ENCODE peak calls at places on chromosomes 4 and X, in eight cellular contexts. One of them, this sample, is unnamed.

GRCh38 chr4:118964891-118965411 is 76.3 kb downstream of the SYNPO2 start:
- DNase-seq in A549: no peak
- DNase-seq in HepG2: no peak
- DNase-seq in ovary: peak; percentile 41
- DNase-seq in stomach: no peak
- DNase-seq in K562: no peak
- DNase-seq in sigmoid colon: no peak
- DNase-seq in transverse colon: no peak
- DNase-seq in this sample: no peak

GRCh38 chrX:138127314-138127713 is 561.4 kb downstream of the ZIC3 start:
- DNase-seq in A549: no peak
- DNase-seq in HepG2: no peak
- DNase-seq in ovary: no peak
- DNase-seq in stomach: no peak
- DNase-seq in K562: no peak
- DNase-seq in sigmoid colon: no peak
- DNase-seq in transverse colon: no peak
- DNase-seq in this sample: no peak

GRCh38 chr4:120517966-120518365 is 404.6 kb downstream of the PRDM5 start:
- DNase-seq in A549: peak; percentile 74
- DNase-seq in HepG2: peak; percentile 9
- DNase-seq in ovary: peak; percentile 77
- DNase-seq in stomach: no peak
- DNase-seq in K562: peak; percentile 6
- DNase-seq in sigmoid colon: peak; percentile 84
- DNase-seq in transverse colon: peak; percentile 29
- DNase-seq in this sample: peak; percentile 43

GRCh38 chrX:107445146-107445545 is 4.3 kb upstream of the FRMPD3 start:
- DNase-seq in A549: no peak
- DNase-seq in HepG2: no peak
- DNase-seq in ovary: no peak
- DNase-seq in stomach: no peak
- DNase-seq in K562: no peak
- DNase-seq in sigmoid colon: no peak
- DNase-seq in transverse colon: no peak
- DNase-seq in this sample: no peak

GRCh38 chr4:124025423-124025822 is 628.8 kb downstream of the SPRY1 start:
- DNase-seq in A549: no peak
- DNase-seq in HepG2: no peak
- DNase-seq in ovary: no peak
- DNase-seq in stomach: no peak
- DNase-seq in K562: no peak
- DNase-seq in sigmoid colon: no peak
- DNase-seq in transverse colon: no peak
- DNase-seq in this sample: no peak

GRCh38 chr4:169089004-169089403 is 78.9 kb upstream of the CBR4 start:
- DNase-seq in A549: no peak
- DNase-seq in HepG2: no peak
- DNase-seq in ovary: no peak
- DNase-seq in stomach: no peak
- DNase-seq in K562: no peak
- DNase-seq in sigmoid colon: no peak
- DNase-seq in transverse colon: no peak
- DNase-seq in this sample: no peak

GRCh38 chrX:2664497-2664896 is 26.6 kb upstream of the CD99 start:
- DNase-seq in A549: no peak
- DNase-seq in HepG2: no peak
- DNase-seq in ovary: peak; percentile 41
- DNase-seq in stomach: no peak
- DNase-seq in K562: no peak
- DNase-seq in sigmoid colon: no peak
- DNase-seq in transverse colon: no peak
- DNase-seq in this sample: peak; percentile 18

GRCh38 chr4:82801910-82802521 is 3.4 kb upstream of the SCD5 start:
- DNase-seq in A549: peak; percentile 33
- DNase-seq in HepG2: peak; percentile 13
- DNase-seq in ovary: no peak
- DNase-seq in stomach: peak; percentile 43
- DNase-seq in K562: no peak
- DNase-seq in sigmoid colon: no peak
- DNase-seq in transverse colon: no peak
- DNase-seq in this sample: peak; percentile 53

GRCh38 chr4:81040175-81040659 is 9.7 kb downstream of the BMP3 start:
- DNase-seq in A549: peak; percentile 9
- DNase-seq in HepG2: no peak
- DNase-seq in ovary: no peak
- DNase-seq in stomach: no peak
- DNase-seq in K562: peak; percentile 9
- DNase-seq in sigmoid colon: no peak
- DNase-seq in transverse colon: no peak
- DNase-seq in this sample: peak; percentile 10

GRCh38 chr4:151471728-151472127 is 62.8 kb downstream of the FHIP1A start:
- DNase-seq in A549: no peak
- DNase-seq in HepG2: no peak
- DNase-seq in ovary: no peak
- DNase-seq in stomach: no peak
- DNase-seq in K562: no peak
- DNase-seq in sigmoid colon: no peak
- DNase-seq in transverse colon: no peak
- DNase-seq in this sample: no peak

GRCh38 chrX:48891402-48892288 is 5.9 kb downstream of the TIMM17B start:
- DNase-seq in A549: peak; percentile 95
- DNase-seq in HepG2: peak; percentile 76
- DNase-seq in ovary: peak; percentile 90
- DNase-seq in stomach: peak; percentile 88
- DNase-seq in K562: peak; percentile 82
- DNase-seq in sigmoid colon: peak; percentile 96
- DNase-seq in transverse colon: peak; percentile 92
- DNase-seq in this sample: peak; percentile 76

GRCh38 chrX:24694825-24695224 is 1.1 kb downstream of the POLA1 start:
- DNase-seq in A549: no peak
- DNase-seq in HepG2: no peak
- DNase-seq in ovary: no peak
- DNase-seq in stomach: no peak
- DNase-seq in K562: no peak
- DNase-seq in sigmoid colon: no peak
- DNase-seq in transverse colon: no peak
- DNase-seq in this sample: no peak

GRCh38 chrX:17634542-17635207 is 102.6 kb upstream of the SCML1 start:
- DNase-seq in A549: no peak
- DNase-seq in HepG2: no peak
- DNase-seq in ovary: no peak
- DNase-seq in stomach: peak; percentile 31
- DNase-seq in K562: no peak
- DNase-seq in sigmoid colon: no peak
- DNase-seq in transverse colon: peak; percentile 15
- DNase-seq in this sample: no peak

GRCh38 chrX:49209434-49210251 is 9.7 kb upstream of the SYP start:
- DNase-seq in A549: no peak
- DNase-seq in HepG2: no peak
- DNase-seq in ovary: no peak
- DNase-seq in stomach: no peak
- DNase-seq in K562: peak; percentile 48
- DNase-seq in sigmoid colon: no peak
- DNase-seq in transverse colon: no peak
- DNase-seq in this sample: no peak

GRCh38 chrX:76366972-76367371 is 60.5 kb upstream of the MAGEE1 start:
- DNase-seq in A549: no peak
- DNase-seq in HepG2: no peak
- DNase-seq in ovary: no peak
- DNase-seq in stomach: no peak
- DNase-seq in K562: no peak
- DNase-seq in sigmoid colon: no peak
- DNase-seq in transverse colon: no peak
- DNase-seq in this sample: no peak

GRCh38 chrX:2898861-2899512 is 30.2 kb downstream of the ARSD start:
- DNase-seq in A549: no peak
- DNase-seq in HepG2: peak; percentile 24
- DNase-seq in ovary: no peak
- DNase-seq in stomach: peak; percentile 68
- DNase-seq in K562: no peak
- DNase-seq in sigmoid colon: peak; percentile 36
- DNase-seq in transverse colon: peak; percentile 58
- DNase-seq in this sample: no peak

GRCh38 chrX:135086197-135086854 is 34.0 kb downstream of the ETDB start:
- DNase-seq in A549: peak; percentile 66
- DNase-seq in HepG2: peak; percentile 39
- DNase-seq in ovary: peak; percentile 37
- DNase-seq in stomach: peak; percentile 31
- DNase-seq in K562: peak; percentile 43
- DNase-seq in sigmoid colon: no peak
- DNase-seq in transverse colon: peak; percentile 22
- DNase-seq in this sample: no peak

DNA sequence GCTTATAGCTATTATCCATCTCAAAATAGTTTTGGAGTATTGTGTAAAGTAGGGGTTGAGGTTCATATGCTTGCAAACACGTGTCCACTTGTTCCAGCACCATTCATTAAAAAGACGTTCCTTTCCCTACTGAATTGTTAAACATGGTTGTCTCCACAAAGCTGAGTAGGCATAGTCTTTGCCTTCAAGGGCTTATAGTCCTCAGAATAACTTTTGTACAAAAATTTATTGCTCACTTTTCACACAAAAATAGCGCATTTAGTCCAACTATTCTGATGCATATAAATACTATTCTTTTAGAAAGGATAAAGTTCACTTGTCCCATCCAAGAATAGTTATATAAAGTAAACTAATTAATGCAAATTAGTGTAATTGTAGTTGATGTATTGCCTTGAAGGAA is 14.0 kb downstream of the LRIT3 start:
- DNase-seq in A549: no peak
- DNase-seq in HepG2: no peak
- DNase-seq in ovary: no peak
- DNase-seq in stomach: no peak
- DNase-seq in K562: no peak
- DNase-seq in sigmoid colon: no peak
- DNase-seq in transverse colon: no peak
- DNase-seq in this sample: no peak
- H3K4me1 ChIP-seq in A549: no peaks in the 10 kb centered on the region
- H3K4me1 ChIP-seq in HepG2: no peaks in the 10 kb centered on the region
- H3K4me1 ChIP-seq in ovary: no peaks in the 10 kb centered on the region
- H3K4me1 ChIP-seq in stomach: no peaks in the 10 kb centered on the region
- H3K4me1 ChIP-seq in K562: no peaks in the 10 kb centered on the region
- H3K4me1 ChIP-seq in sigmoid colon: no peaks in the 10 kb centered on the region
- H3K4me1 ChIP-seq in transverse colon: no peaks in the 10 kb centered on the region
- H3K4me1 ChIP-seq in this sample: no peaks in the 10 kb centered on the region

GRCh38 chr4:85128246-85129204 is 162.0 kb upstream of the WDFY3 start:
- DNase-seq in A549: no peak
- DNase-seq in HepG2: no peak
- DNase-seq in ovary: no peak
- DNase-seq in stomach: no peak
- DNase-seq in K562: no peak
- DNase-seq in sigmoid colon: no peak
- DNase-seq in transverse colon: no peak
- DNase-seq in this sample: no peak

GRCh38 chr4:85126991-85127591 is 160.6 kb upstream of the WDFY3 start:
- DNase-seq in A549: no peak
- DNase-seq in HepG2: no peak
- DNase-seq in ovary: no peak
- DNase-seq in stomach: no peak
- DNase-seq in K562: no peak
- DNase-seq in sigmoid colon: no peak
- DNase-seq in transverse colon: no peak
- DNase-seq in this sample: no peak

GRCh38 chr4:85125688-85126087 is 159.2 kb upstream of the WDFY3 start:
- DNase-seq in A549: no peak
- DNase-seq in HepG2: no peak
- DNase-seq in ovary: no peak
- DNase-seq in stomach: no peak
- DNase-seq in K562: no peak
- DNase-seq in sigmoid colon: no peak
- DNase-seq in transverse colon: no peak
- DNase-seq in this sample: no peak

GRCh38 chr4:85132117-85132516 is 165.6 kb upstream of the WDFY3 start:
- DNase-seq in A549: no peak
- DNase-seq in HepG2: no peak
- DNase-seq in ovary: no peak
- DNase-seq in stomach: no peak
- DNase-seq in K562: no peak
- DNase-seq in sigmoid colon: no peak
- DNase-seq in transverse colon: no peak
- DNase-seq in this sample: no peak

DNA sequence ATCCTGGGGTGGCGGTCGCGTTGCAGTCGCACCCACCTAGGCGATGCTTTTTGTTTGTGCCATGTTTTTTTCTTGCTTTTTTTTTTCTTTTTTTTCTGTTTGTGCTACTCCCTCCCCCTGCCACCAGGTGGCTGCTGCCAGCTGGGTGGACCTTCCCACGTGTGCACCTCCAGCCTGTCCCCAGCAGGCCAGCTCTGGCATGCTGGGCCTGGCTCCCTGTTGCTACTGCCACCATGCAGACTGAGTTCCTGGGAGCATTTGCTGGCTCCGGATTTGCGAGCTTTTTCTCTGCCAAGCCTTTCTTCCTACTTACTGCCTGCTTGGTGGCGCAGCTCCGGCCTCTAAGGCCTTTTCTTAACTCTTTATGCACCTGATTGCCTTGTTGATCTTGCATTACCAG is 161.2 kb upstream of the WDFY3 start:
- DNase-seq in A549: peak; percentile 52
- DNase-seq in HepG2: peak; percentile 34
- DNase-seq in ovary: no peak
- DNase-seq in stomach: no peak
- DNase-seq in K562: peak; percentile 57
- DNase-seq in sigmoid colon: no peak
- DNase-seq in transverse colon: no peak
- DNase-seq in this sample: no peak
- TF ChIP-seq EP300 in A549: no peak
- TF ChIP-seq EP300 in HepG2: no peak
- TF ChIP-seq EP300 in ovary: no peak
- TF ChIP-seq EP300 in stomach: no peak
- TF ChIP-seq EP300 in K562: no peak
- TF ChIP-seq EP300 in sigmoid colon: no peak
- TF ChIP-seq EP300 in transverse colon: no peak
- TF ChIP-seq EP300 in this sample: no peak

DNA sequence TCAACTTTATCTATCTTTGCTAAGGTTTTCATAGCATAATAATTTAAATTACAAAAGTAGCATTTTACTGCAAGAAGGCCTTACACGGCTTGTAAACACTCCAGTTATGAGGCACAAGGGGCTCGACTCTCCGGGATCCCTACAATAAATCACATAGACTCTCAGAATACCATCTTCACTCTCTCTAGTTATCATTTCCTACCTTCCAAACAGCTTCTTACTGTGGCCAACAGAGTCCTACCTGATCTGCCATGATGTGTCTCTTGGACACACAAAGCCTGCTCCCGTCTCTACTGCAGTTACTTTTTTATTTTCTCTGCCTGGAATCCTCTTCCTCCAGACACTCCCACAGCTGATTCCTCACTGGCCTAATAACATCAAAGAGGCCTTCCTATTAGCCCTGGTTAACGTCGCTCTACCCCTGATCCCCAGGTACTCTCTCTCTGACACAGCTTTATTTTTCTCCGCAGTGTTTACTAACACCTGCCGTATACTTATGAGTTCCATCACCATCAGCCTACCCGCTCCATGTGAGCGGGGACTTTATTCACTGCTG is 559.6 kb upstream of the DIPK2B start:
- DNase-seq in A549: no peak
- DNase-seq in HepG2: no peak
- DNase-seq in ovary: no peak
- DNase-seq in stomach: no peak
- DNase-seq in K562: no peak
- DNase-seq in sigmoid colon: no peak
- DNase-seq in transverse colon: no peak
- DNase-seq in this sample: no peak
- H3K4me1 ChIP-seq in A549: peaks cover 87% of the 10 kb centered on the region
- H3K4me1 ChIP-seq in HepG2: peaks cover 23% of the 10 kb centered on the region
- H3K4me1 ChIP-seq in ovary: no peaks in the 10 kb centered on the region
- H3K4me1 ChIP-seq in stomach: no peaks in the 10 kb centered on the region
- H3K4me1 ChIP-seq in K562: no peaks in the 10 kb centered on the region
- H3K4me1 ChIP-seq in sigmoid colon: no peaks in the 10 kb centered on the region
- H3K4me1 ChIP-seq in transverse colon: no peaks in the 10 kb centered on the region
- H3K4me1 ChIP-seq in this sample: no peaks in the 10 kb centered on the region

GRCh38 chr4:37639551-37640293 is 46.5 kb downstream of the RELL1 start:
- DNase-seq in A549: no peak
- DNase-seq in HepG2: no peak
- DNase-seq in ovary: no peak
- DNase-seq in stomach: no peak
- DNase-seq in K562: no peak
- DNase-seq in sigmoid colon: no peak
- DNase-seq in transverse colon: no peak
- DNase-seq in this sample: no peak
- TF ChIP-seq EP300 in A549: no peak
- TF ChIP-seq EP300 in HepG2: no peak
- TF ChIP-seq EP300 in ovary: no peak
- TF ChIP-seq EP300 in stomach: no peak
- TF ChIP-seq EP300 in K562: no peak
- TF ChIP-seq EP300 in sigmoid colon: no peak
- TF ChIP-seq EP300 in transverse colon: no peak
- TF ChIP-seq EP300 in this sample: no peak

This sample was measured in tibial nerve.